ENCODE peak calls at places on chromosomes 4 and X, in ten cellular contexts. One of them, this sample, is unnamed.

GRCh38 chr4:26157541-26157940 is 163.3 kb upstream of the RBPJ start:
- DNase-seq in right atrium auricular region: no peak
- DNase-seq in choroid plexus epithelial cell: no peak
- DNase-seq in breast epithelium: no peak
- DNase-seq in mammary epithelial cell: no peak
- DNase-seq in GM23338: no peak
- DNase-seq in NB4: no peak
- DNase-seq in lower leg skin: no peak
- DNase-seq in Panc1: no peak
- DNase-seq in HCT116: no peak
- DNase-seq in this sample: no peak

GRCh38 chr4:122152699-122153328 is 683 bp downstream of the BLTP1 start:
- DNase-seq in GM23338: peak
- DNase-seq in breast epithelium: no peak
- DNase-seq in lower leg skin: peak
- DNase-seq in mammary epithelial cell: peak
- DNase-seq in Panc1: no peak
- DNase-seq in NB4: peak
- DNase-seq in HCT116: no peak
- DNase-seq in right atrium auricular region: peak
- DNase-seq in choroid plexus epithelial cell: peak
- DNase-seq in this sample: peak

GRCh38 chr4:152434011-152434410 is 101.9 kb downstream of the FBXW7 start:
- DNase-seq in breast epithelium: no peak
- DNase-seq in choroid plexus epithelial cell: no peak
- DNase-seq in HCT116: no peak
- DNase-seq in Panc1: no peak
- DNase-seq in lower leg skin: no peak
- DNase-seq in mammary epithelial cell: no peak
- DNase-seq in GM23338: no peak
- DNase-seq in NB4: peak
- DNase-seq in right atrium auricular region: no peak
- DNase-seq in this sample: no peak

GRCh38 chr4:808860-809570 is 16.9 kb downstream of the CPLX1 start:
- DNase-seq in mammary epithelial cell: no peak
- DNase-seq in NB4: no peak
- DNase-seq in HCT116: no peak
- DNase-seq in choroid plexus epithelial cell: no peak
- DNase-seq in breast epithelium: no peak
- DNase-seq in lower leg skin: no peak
- DNase-seq in Panc1: no peak
- DNase-seq in GM23338: no peak
- DNase-seq in right atrium auricular region: no peak
- DNase-seq in this sample: no peak

GRCh38 chrX:151153086-151153485 is 23.3 kb upstream of the GPR50 start:
- DNase-seq in GM23338: peak
- DNase-seq in Panc1: peak
- DNase-seq in breast epithelium: no peak
- DNase-seq in mammary epithelial cell: peak
- DNase-seq in choroid plexus epithelial cell: peak
- DNase-seq in right atrium auricular region: no peak
- DNase-seq in HCT116: no peak
- DNase-seq in lower leg skin: no peak
- DNase-seq in NB4: peak
- DNase-seq in this sample: peak

GRCh38 chr4:17619416-17620105 is 5.1 kb downstream of the MED28 start:
- DNase-seq in breast epithelium: no peak
- DNase-seq in choroid plexus epithelial cell: peak
- DNase-seq in mammary epithelial cell: no peak
- DNase-seq in Panc1: no peak
- DNase-seq in GM23338: no peak
- DNase-seq in NB4: no peak
- DNase-seq in HCT116: no peak
- DNase-seq in lower leg skin: no peak
- DNase-seq in right atrium auricular region: no peak
- DNase-seq in this sample: peak

GRCh38 chr4:139666735-139667266 is 1.2 kb downstream of the MGST2 start:
- DNase-seq in right atrium auricular region: no peak
- DNase-seq in Panc1: no peak
- DNase-seq in HCT116: no peak
- DNase-seq in choroid plexus epithelial cell: peak
- DNase-seq in breast epithelium: peak
- DNase-seq in GM23338: peak
- DNase-seq in mammary epithelial cell: peak
- DNase-seq in lower leg skin: no peak
- DNase-seq in NB4: peak
- DNase-seq in this sample: peak

GRCh38 chr4:33262809-33263208 is 2542.6 kb downstream of the PCDH7 start:
- DNase-seq in HCT116: no peak
- DNase-seq in Panc1: no peak
- DNase-seq in lower leg skin: no peak
- DNase-seq in right atrium auricular region: no peak
- DNase-seq in breast epithelium: no peak
- DNase-seq in GM23338: no peak
- DNase-seq in choroid plexus epithelial cell: peak
- DNase-seq in NB4: no peak
- DNase-seq in mammary epithelial cell: no peak
- DNase-seq in this sample: no peak

GRCh38 chr4:13504374-13504773 is 20.2 kb upstream of the RAB28 start:
- DNase-seq in breast epithelium: no peak
- DNase-seq in right atrium auricular region: no peak
- DNase-seq in Panc1: no peak
- DNase-seq in HCT116: no peak
- DNase-seq in mammary epithelial cell: no peak
- DNase-seq in GM23338: no peak
- DNase-seq in choroid plexus epithelial cell: no peak
- DNase-seq in NB4: no peak
- DNase-seq in lower leg skin: no peak
- DNase-seq in this sample: no peak

GRCh38 chrX:151871244-151871643 is 41.4 kb upstream of the MAGEA4 start:
- DNase-seq in breast epithelium: no peak
- DNase-seq in choroid plexus epithelial cell: peak
- DNase-seq in right atrium auricular region: no peak
- DNase-seq in mammary epithelial cell: peak
- DNase-seq in GM23338: no peak
- DNase-seq in Panc1: no peak
- DNase-seq in HCT116: peak
- DNase-seq in NB4: no peak
- DNase-seq in lower leg skin: no peak
- DNase-seq in this sample: peak

GRCh38 chrX:12614266-12614665 is 176.9 kb upstream of the PRPS2 start:
- DNase-seq in NB4: no peak
- DNase-seq in Panc1: no peak
- DNase-seq in lower leg skin: no peak
- DNase-seq in GM23338: no peak
- DNase-seq in HCT116: no peak
- DNase-seq in mammary epithelial cell: peak
- DNase-seq in right atrium auricular region: no peak
- DNase-seq in breast epithelium: no peak
- DNase-seq in choroid plexus epithelial cell: no peak
- DNase-seq in this sample: no peak

GRCh38 chr4:23934915-23935314 is 45.1 kb upstream of the PPARGC1A start:
- DNase-seq in mammary epithelial cell: peak
- DNase-seq in Panc1: no peak
- DNase-seq in NB4: peak
- DNase-seq in right atrium auricular region: peak
- DNase-seq in breast epithelium: peak
- DNase-seq in lower leg skin: peak
- DNase-seq in choroid plexus epithelial cell: peak
- DNase-seq in HCT116: no peak
- DNase-seq in GM23338: no peak
- DNase-seq in this sample: peak

GRCh38 chrX:133364201-133364600 is 51.1 kb downstream of the GPC4 start:
- DNase-seq in breast epithelium: no peak
- DNase-seq in right atrium auricular region: no peak
- DNase-seq in mammary epithelial cell: no peak
- DNase-seq in HCT116: no peak
- DNase-seq in NB4: no peak
- DNase-seq in GM23338: no peak
- DNase-seq in lower leg skin: no peak
- DNase-seq in Panc1: no peak
- DNase-seq in choroid plexus epithelial cell: peak
- DNase-seq in this sample: peak

GRCh38 chr4:84790769-84791565 is 175.5 kb downstream of the WDFY3 start:
- DNase-seq in right atrium auricular region: no peak
- DNase-seq in GM23338: no peak
- DNase-seq in lower leg skin: no peak
- DNase-seq in NB4: no peak
- DNase-seq in mammary epithelial cell: no peak
- DNase-seq in choroid plexus epithelial cell: no peak
- DNase-seq in Panc1: no peak
- DNase-seq in HCT116: no peak
- DNase-seq in breast epithelium: no peak
- DNase-seq in this sample: no peak

GRCh38 chr4:123403205-123403604 is 6.6 kb downstream of the SPRY1 start:
- DNase-seq in lower leg skin: no peak
- DNase-seq in HCT116: no peak
- DNase-seq in mammary epithelial cell: no peak
- DNase-seq in breast epithelium: no peak
- DNase-seq in Panc1: no peak
- DNase-seq in NB4: no peak
- DNase-seq in right atrium auricular region: no peak
- DNase-seq in GM23338: no peak
- DNase-seq in choroid plexus epithelial cell: no peak
- DNase-seq in this sample: no peak

GRCh38 chr4:85128246-85129204 is 162.0 kb upstream of the WDFY3 start:
- DNase-seq in NB4: no peak
- DNase-seq in mammary epithelial cell: no peak
- DNase-seq in HCT116: no peak
- DNase-seq in lower leg skin: no peak
- DNase-seq in Panc1: no peak
- DNase-seq in GM23338: peak
- DNase-seq in choroid plexus epithelial cell: no peak
- DNase-seq in right atrium auricular region: no peak
- DNase-seq in breast epithelium: no peak
- DNase-seq in this sample: no peak

DNA sequence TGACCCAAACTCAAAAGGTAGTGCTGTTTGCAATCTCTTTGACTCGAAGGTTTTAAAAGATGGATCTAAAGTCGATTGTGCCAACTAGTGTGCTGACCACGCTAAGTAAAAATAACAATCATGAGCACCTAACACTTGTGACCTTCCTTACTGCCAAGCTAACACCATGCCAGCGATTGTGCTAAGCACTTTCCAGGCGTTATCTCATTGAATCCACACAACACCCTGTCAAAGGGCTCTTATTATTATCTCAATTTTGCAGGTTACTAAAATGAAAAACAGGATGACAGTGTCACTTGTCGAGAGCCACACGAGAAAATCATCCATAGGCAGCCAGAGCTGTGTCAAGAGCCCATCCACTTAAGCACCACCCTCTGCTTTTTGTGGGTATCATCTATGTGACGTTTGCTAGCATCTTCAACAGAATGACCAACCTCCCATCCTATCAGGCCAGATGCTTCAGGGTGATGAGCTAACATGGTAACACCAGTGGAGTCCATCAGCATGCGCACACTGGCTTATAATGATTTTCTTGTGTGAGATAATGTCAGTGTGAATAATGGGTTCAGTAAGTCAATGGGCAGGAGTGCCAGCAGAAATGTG is 893 bp upstream of the GAB3 start:
- DNase-seq in breast epithelium: no peak
- DNase-seq in NB4: no peak
- DNase-seq in lower leg skin: no peak
- DNase-seq in choroid plexus epithelial cell: no peak
- DNase-seq in GM23338: no peak
- DNase-seq in HCT116: no peak
- DNase-seq in Panc1: no peak
- DNase-seq in right atrium auricular region: no peak
- DNase-seq in mammary epithelial cell: no peak
- DNase-seq in this sample: no peak
- H3K4me3 ChIP-seq in breast epithelium: peak
- H3K4me3 ChIP-seq in NB4: peak
- H3K4me3 ChIP-seq in lower leg skin: no peak
- H3K4me3 ChIP-seq in choroid plexus epithelial cell: no peak
- H3K4me3 ChIP-seq in GM23338: peak
- H3K4me3 ChIP-seq in HCT116: no peak
- H3K4me3 ChIP-seq in Panc1: peak
- H3K4me3 ChIP-seq in right atrium auricular region: no peak
- H3K4me3 ChIP-seq in mammary epithelial cell: no peak
- H3K4me3 ChIP-seq in this sample: no peak

GRCh38 chrX:153938226-153938786 is 3.5 kb upstream of the NAA10 start:
- DNase-seq in NB4: no peak
- DNase-seq in right atrium auricular region: no peak
- DNase-seq in HCT116: no peak
- DNase-seq in GM23338: peak
- DNase-seq in mammary epithelial cell: no peak
- DNase-seq in choroid plexus epithelial cell: no peak
- DNase-seq in Panc1: no peak
- DNase-seq in breast epithelium: no peak
- DNase-seq in lower leg skin: no peak
- DNase-seq in this sample: no peak
- TF ChIP-seq CTCF in NB4: no peak
- TF ChIP-seq CTCF in right atrium auricular region: no peak
- TF ChIP-seq CTCF in HCT116: no peak
- TF ChIP-seq CTCF in GM23338: no peak
- TF ChIP-seq CTCF in mammary epithelial cell: no peak
- TF ChIP-seq CTCF in choroid plexus epithelial cell: peak
- TF ChIP-seq CTCF in Panc1: no peak
- TF ChIP-seq CTCF in breast epithelium: peak
- TF ChIP-seq CTCF in lower leg skin: no peak
- TF ChIP-seq CTCF in this sample: no peak

DNA sequence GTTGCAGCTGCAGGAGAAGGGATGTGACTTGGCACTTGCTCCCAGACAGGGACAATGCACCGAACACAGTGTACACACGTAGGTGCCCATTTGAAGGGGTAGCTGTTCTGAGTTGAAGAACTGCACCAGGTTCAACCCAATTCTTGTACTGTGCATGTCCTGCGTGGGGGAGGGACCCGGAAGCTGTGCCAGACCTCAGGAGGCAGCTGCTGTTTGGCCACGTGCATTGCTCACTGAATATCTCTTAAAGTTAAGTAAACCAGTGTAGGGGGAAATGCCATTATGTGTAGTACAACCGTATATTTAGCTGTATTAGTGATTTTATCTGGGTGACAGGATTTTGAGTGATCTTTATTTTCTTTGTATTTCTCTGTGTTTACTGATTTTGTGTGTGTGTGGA is 12.0 kb upstream of the RBBP7 start:
- DNase-seq in breast epithelium: no peak
- DNase-seq in choroid plexus epithelial cell: peak
- DNase-seq in HCT116: no peak
- DNase-seq in mammary epithelial cell: peak
- DNase-seq in GM23338: no peak
- DNase-seq in right atrium auricular region: no peak
- DNase-seq in NB4: peak
- DNase-seq in lower leg skin: no peak
- DNase-seq in Panc1: no peak
- DNase-seq in this sample: no peak
- H3K4me3 ChIP-seq in breast epithelium: peak
- H3K4me3 ChIP-seq in choroid plexus epithelial cell: no peak
- H3K4me3 ChIP-seq in HCT116: peak
- H3K4me3 ChIP-seq in mammary epithelial cell: peak
- H3K4me3 ChIP-seq in GM23338: peak
- H3K4me3 ChIP-seq in right atrium auricular region: peak
- H3K4me3 ChIP-seq in NB4: peak
- H3K4me3 ChIP-seq in lower leg skin: no peak
- H3K4me3 ChIP-seq in Panc1: peak
- H3K4me3 ChIP-seq in this sample: peak

DNA sequence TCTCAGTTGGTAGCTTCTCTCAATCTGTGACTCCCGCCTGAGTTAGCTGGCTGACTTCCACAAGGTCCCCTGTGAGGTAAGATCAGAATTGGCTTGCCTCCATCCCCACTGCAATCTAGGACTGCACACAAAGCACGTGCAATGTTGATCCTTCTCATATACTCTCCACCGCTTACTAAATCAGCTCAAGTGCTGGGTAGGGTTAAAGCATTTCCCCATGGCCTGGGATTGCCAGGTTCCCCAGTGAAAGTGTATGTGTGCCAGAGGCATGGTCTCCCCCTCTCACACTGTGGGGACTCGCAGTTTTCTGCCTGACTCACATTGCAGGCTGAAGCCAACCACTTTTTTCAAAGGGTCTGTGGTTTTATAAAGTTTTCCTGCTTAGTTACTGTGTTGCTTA is 886.9 kb downstream of the FAM133A start:
- DNase-seq in lower leg skin: no peak
- DNase-seq in NB4: no peak
- DNase-seq in GM23338: no peak
- DNase-seq in mammary epithelial cell: no peak
- DNase-seq in choroid plexus epithelial cell: no peak
- DNase-seq in Panc1: no peak
- DNase-seq in HCT116: no peak
- DNase-seq in right atrium auricular region: no peak
- DNase-seq in breast epithelium: no peak
- DNase-seq in this sample: no peak
- TF ChIP-seq CTCF in lower leg skin: no peak
- TF ChIP-seq CTCF in NB4: no peak
- TF ChIP-seq CTCF in GM23338: no peak
- TF ChIP-seq CTCF in mammary epithelial cell: no peak
- TF ChIP-seq CTCF in choroid plexus epithelial cell: no peak
- TF ChIP-seq CTCF in Panc1: no peak
- TF ChIP-seq CTCF in HCT116: no peak
- TF ChIP-seq CTCF in right atrium auricular region: no peak
- TF ChIP-seq CTCF in breast epithelium: no peak
- TF ChIP-seq CTCF in this sample: no peak

This sample was measured in AG10803.